ENCODE peak calls at places on chromosome 6, in seven cellular contexts. P, N, T, J, O, E and Y are unnamed samples.
A peak's percentile ranks its signal among the peaks of the same experiment; 100 is the strongest.

GRCh38 chr6:15522856-15523529 is 139.8 kb downstream of the DTNBP1 start:
- DNase-seq in O (no peak), N (no peak), T (no peak), E (no peak), J (peak; percentile 19), P (no peak), Y (no peak)

GRCh38 chr6:28446818-28447511 is 3.7 kb upstream of the ZSCAN23 start:
- DNase-seq in N (no peak), T (no peak), E (no peak), P (no peak), J (no peak), O (no peak), Y (peak; percentile 13)

GRCh38 chr6:42727627-42728026 is 5.2 kb upstream of the PRPH2 start:
- DNase-seq in P (no peak), J (no peak), T (no peak), E (no peak), O (no peak), N (no peak), Y (no peak)

GRCh38 chr6:52507557-52508260 is 69.2 kb downstream of the TRAM2 start:
- DNase-seq in P (no peak), O (no peak), E (no peak), J (no peak), T (peak; percentile 31), N (no peak), Y (no peak)

GRCh38 chr6:158655569-158656450 is 6.0 kb downstream of the SYTL3 start:
- DNase-seq in T (no peak), J (peak; percentile 31), N (no peak), E (peak; percentile 89), O (no peak), P (no peak), Y (no peak)

GRCh38 chr6:5315883-5316282 is 54.6 kb downstream of the FARS2 start:
- DNase-seq in P (no peak), E (no peak), J (no peak), T (no peak), O (no peak), N (peak; percentile 15), Y (no peak)

GRCh38 chr6:31775184-31775583 is 1.9 kb downstream of the VWA7 start:
- DNase-seq in O (no peak), P (no peak), E (no peak), N (no peak), J (no peak), T (no peak), Y (no peak)

GRCh38 chr6:151388997-151389639 is 2.2 kb downstream of the ZBTB2 start:
- DNase-seq in N (no peak), P (no peak), O (no peak), J (no peak), T (no peak), E (no peak), Y (no peak)

GRCh38 chr6:50899306-50899840 is 80.7 kb downstream of the TFAP2B start:
- DNase-seq in N (no peak), O (no peak), T (no peak), P (no peak), E (no peak), J (no peak), Y (no peak)

GRCh38 chr6:125252891-125253290 is 48.9 kb downstream of the HDDC2 start:
- DNase-seq in O (no peak), P (no peak), T (no peak), N (no peak), E (no peak), J (no peak), Y (no peak)

GRCh38 chr6:44128020-44128917 is 915 bp downstream of the TMEM63B start:
- DNase-seq in J (peak; percentile 52), N (no peak), O (peak; percentile 22), E (peak; percentile 47), P (no peak), T (no peak), Y (peak; percentile 57)

GRCh38 chr6:15444081-15444731 is 198.3 kb downstream of the JARID2 start:
- DNase-seq in J (no peak), T (no peak), N (no peak), E (peak; percentile 65), P (no peak), O (no peak), Y (no peak)

GRCh38 chr6:7129784-7130569 is 22.2 kb downstream of the RREB1 start:
- DNase-seq in N (no peak), P (no peak), J (peak; percentile 67), O (no peak), T (no peak), E (no peak), Y (no peak)

GRCh38 chr6:101534821-101535220 is 141.3 kb downstream of the GRIK2 start:
- DNase-seq in J (no peak), O (no peak), N (no peak), P (no peak), T (no peak), E (no peak), Y (no peak)

GRCh38 chr6:93105017-93105416 is 314.3 kb downstream of the EPHA7 start:
- DNase-seq in T (no peak), E (no peak), P (no peak), J (no peak), N (no peak), O (no peak), Y (no peak)

GRCh38 chr6:148435386-148435785 is 92.7 kb downstream of the SASH1 start:
- DNase-seq in N (no peak), P (no peak), O (no peak), E (no peak), J (no peak), T (no peak), Y (no peak)

GRCh38 chr6:141607956-141608355 is 524.8 kb upstream of the GJE1 start:
- DNase-seq in N (no peak), P (no peak), J (no peak), O (no peak), T (no peak), E (no peak), Y (no peak)

GRCh38 chr6:1993049-1993448 is 252.4 kb downstream of the GMDS start:
- DNase-seq in P (no peak), T (no peak), J (no peak), N (no peak), O (no peak), E (no peak), Y (no peak)

GRCh38 chr6:16200231-16200941 is 38.0 kb upstream of the GMPR start:
- DNase-seq in O (no peak), T (no peak), E (peak; percentile 3), N (no peak), J (no peak), P (no peak), Y (peak; percentile 3)

GRCh38 chr6:43367245-43367984 is 2.0 kb downstream of the ZNF318 start:
- DNase-seq in N (no peak), J (no peak), T (no peak), P (no peak), O (no peak), E (no peak), Y (no peak)

GRCh38 chr6:149112976-149113375 is 204.5 kb upstream of the TAB2 start:
- DNase-seq in J (no peak), N (no peak), T (no peak), E (no peak), O (no peak), P (no peak), Y (no peak)

GRCh38 chr6:152309648-152310047 is 327.5 kb downstream of the SYNE1 start:
- DNase-seq in E (no peak), O (peak; percentile 12), J (peak; percentile 79), T (no peak), N (no peak), P (peak; percentile 13), Y (peak; percentile 74)

GRCh38 chr6:105519954-105520353 is 117.1 kb upstream of the PREP start:
- DNase-seq in N (no peak), O (no peak), T (no peak), P (no peak), J (no peak), E (no peak), Y (no peak)

GRCh38 chr6:36677753-36678487 is 594 bp upstream of the CDKN1A start:
- DNase-seq in O (no peak), J (no peak), N (no peak), P (no peak), T (no peak), E (no peak), Y (peak; percentile 8)